ENCODE peak calls at places on chromosomes 12 and 14, in ten cellular contexts. One of them, this sample, is unnamed.

GRCh38 chr12:460301-461230 is 827 bp downstream of the B4GALNT3 start:
- DNase-seq in HFF-Myc: no peak
- DNase-seq in astrocyte of the spinal cord: no peak
- DNase-seq in choroid plexus epithelial cell: no peak
- DNase-seq in endothelial cell: peak; percentile 28
- DNase-seq in WTC11: peak; percentile 21
- DNase-seq in BJ: no peak
- DNase-seq in upper lobe of right lung: peak; percentile 74
- DNase-seq in CD4-positive, alpha-beta T cell: peak; percentile 4
- DNase-seq in foreskin fibroblast: peak; percentile 30
- DNase-seq in this sample: no peak

GRCh38 chr12:53067074-53067992 is 11.9 kb downstream of the SPRYD3 start:
- DNase-seq in HFF-Myc: no peak
- DNase-seq in astrocyte of the spinal cord: no peak
- DNase-seq in choroid plexus epithelial cell: peak; percentile 44
- DNase-seq in endothelial cell: no peak
- DNase-seq in WTC11: no peak
- DNase-seq in BJ: no peak
- DNase-seq in upper lobe of right lung: peak; percentile 34
- DNase-seq in CD4-positive, alpha-beta T cell: no peak
- DNase-seq in foreskin fibroblast: peak; percentile 51
- DNase-seq in this sample: no peak

GRCh38 chr12:128753438-128753837 is 70.3 kb downstream of the SLC15A4 start:
- DNase-seq in HFF-Myc: no peak
- DNase-seq in astrocyte of the spinal cord: no peak
- DNase-seq in choroid plexus epithelial cell: no peak
- DNase-seq in endothelial cell: no peak
- DNase-seq in WTC11: no peak
- DNase-seq in BJ: no peak
- DNase-seq in upper lobe of right lung: no peak
- DNase-seq in CD4-positive, alpha-beta T cell: no peak
- DNase-seq in foreskin fibroblast: no peak
- DNase-seq in this sample: no peak

GRCh38 chr14:101475468-101476257 is 85.6 kb upstream of the DIO3 start:
- DNase-seq in HFF-Myc: peak; percentile 4
- DNase-seq in astrocyte of the spinal cord: peak; percentile 49
- DNase-seq in choroid plexus epithelial cell: peak; percentile 88
- DNase-seq in endothelial cell: no peak
- DNase-seq in WTC11: no peak
- DNase-seq in BJ: peak; percentile 51
- DNase-seq in upper lobe of right lung: peak; percentile 65
- DNase-seq in CD4-positive, alpha-beta T cell: no peak
- DNase-seq in foreskin fibroblast: peak; percentile 62
- DNase-seq in this sample: no peak

GRCh38 chr12:43795716-43796282 is 10.3 kb downstream of the TWF1 start:
- DNase-seq in HFF-Myc: no peak
- DNase-seq in astrocyte of the spinal cord: no peak
- DNase-seq in choroid plexus epithelial cell: peak; percentile 66
- DNase-seq in endothelial cell: no peak
- DNase-seq in WTC11: no peak
- DNase-seq in BJ: no peak
- DNase-seq in upper lobe of right lung: no peak
- DNase-seq in CD4-positive, alpha-beta T cell: no peak
- DNase-seq in foreskin fibroblast: no peak
- DNase-seq in this sample: no peak

GRCh38 chr14:73463411-73463810 is 5.1 kb upstream of the NUMB start:
- DNase-seq in HFF-Myc: peak; percentile 45
- DNase-seq in astrocyte of the spinal cord: peak; percentile 81
- DNase-seq in choroid plexus epithelial cell: peak; percentile 96
- DNase-seq in endothelial cell: no peak
- DNase-seq in WTC11: no peak
- DNase-seq in BJ: peak; percentile 87
- DNase-seq in upper lobe of right lung: no peak
- DNase-seq in CD4-positive, alpha-beta T cell: no peak
- DNase-seq in foreskin fibroblast: peak; percentile 98
- DNase-seq in this sample: no peak

GRCh38 chr14:65370890-65371289 is 41.6 kb upstream of the FUT8 start:
- DNase-seq in HFF-Myc: no peak
- DNase-seq in astrocyte of the spinal cord: no peak
- DNase-seq in choroid plexus epithelial cell: no peak
- DNase-seq in endothelial cell: no peak
- DNase-seq in WTC11: no peak
- DNase-seq in BJ: no peak
- DNase-seq in upper lobe of right lung: no peak
- DNase-seq in CD4-positive, alpha-beta T cell: no peak
- DNase-seq in foreskin fibroblast: no peak
- DNase-seq in this sample: no peak

GRCh38 chr12:7935773-7936581 is at the start of gene SLC2A3:
- DNase-seq in HFF-Myc: peak; percentile 87
- DNase-seq in astrocyte of the spinal cord: peak; percentile 96
- DNase-seq in choroid plexus epithelial cell: peak; percentile 99
- DNase-seq in endothelial cell: peak; percentile 85
- DNase-seq in WTC11: peak; percentile 33
- DNase-seq in BJ: peak; percentile 62
- DNase-seq in upper lobe of right lung: no peak
- DNase-seq in CD4-positive, alpha-beta T cell: peak; percentile 72
- DNase-seq in foreskin fibroblast: peak; percentile 94
- DNase-seq in this sample: peak; percentile 40

GRCh38 chr12:120069278-120069677 is 47.3 kb downstream of the RAB35 start:
- DNase-seq in HFF-Myc: no peak
- DNase-seq in astrocyte of the spinal cord: no peak
- DNase-seq in choroid plexus epithelial cell: no peak
- DNase-seq in endothelial cell: no peak
- DNase-seq in WTC11: no peak
- DNase-seq in BJ: no peak
- DNase-seq in upper lobe of right lung: no peak
- DNase-seq in CD4-positive, alpha-beta T cell: no peak
- DNase-seq in foreskin fibroblast: no peak
- DNase-seq in this sample: no peak

GRCh38 chr12:113459981-113460380 is 11.7 kb downstream of the LHX5 start:
- DNase-seq in HFF-Myc: no peak
- DNase-seq in astrocyte of the spinal cord: no peak
- DNase-seq in choroid plexus epithelial cell: no peak
- DNase-seq in endothelial cell: no peak
- DNase-seq in WTC11: no peak
- DNase-seq in BJ: no peak
- DNase-seq in upper lobe of right lung: no peak
- DNase-seq in CD4-positive, alpha-beta T cell: no peak
- DNase-seq in foreskin fibroblast: no peak
- DNase-seq in this sample: no peak

GRCh38 chr12:65533177-65533883 is 254.8 kb downstream of the MSRB3 start:
- DNase-seq in HFF-Myc: peak; percentile 75
- DNase-seq in astrocyte of the spinal cord: peak; percentile 64
- DNase-seq in choroid plexus epithelial cell: peak; percentile 43
- DNase-seq in endothelial cell: no peak
- DNase-seq in WTC11: no peak
- DNase-seq in BJ: peak; percentile 50
- DNase-seq in upper lobe of right lung: no peak
- DNase-seq in CD4-positive, alpha-beta T cell: no peak
- DNase-seq in foreskin fibroblast: peak; percentile 54
- DNase-seq in this sample: peak; percentile 24

GRCh38 chr12:96510306-96510764 is 21.0 kb downstream of the CFAP54 start:
- DNase-seq in HFF-Myc: no peak
- DNase-seq in astrocyte of the spinal cord: no peak
- DNase-seq in choroid plexus epithelial cell: peak; percentile 57
- DNase-seq in endothelial cell: no peak
- DNase-seq in WTC11: no peak
- DNase-seq in BJ: no peak
- DNase-seq in upper lobe of right lung: no peak
- DNase-seq in CD4-positive, alpha-beta T cell: no peak
- DNase-seq in foreskin fibroblast: peak; percentile 61
- DNase-seq in this sample: no peak

GRCh38 chr14:100078997-100079561 is 13.9 kb downstream of the EVL start:
- DNase-seq in HFF-Myc: peak; percentile 44
- DNase-seq in astrocyte of the spinal cord: peak; percentile 89
- DNase-seq in choroid plexus epithelial cell: peak; percentile 93
- DNase-seq in endothelial cell: no peak
- DNase-seq in WTC11: peak; percentile 56
- DNase-seq in BJ: peak; percentile 68
- DNase-seq in upper lobe of right lung: no peak
- DNase-seq in CD4-positive, alpha-beta T cell: peak; percentile 82
- DNase-seq in foreskin fibroblast: peak; percentile 69
- DNase-seq in this sample: no peak

GRCh38 chr14:49593016-49593415 is 5.7 kb upstream of the LRR1 start:
- DNase-seq in HFF-Myc: no peak
- DNase-seq in astrocyte of the spinal cord: peak; percentile 33
- DNase-seq in choroid plexus epithelial cell: peak; percentile 75
- DNase-seq in endothelial cell: no peak
- DNase-seq in WTC11: no peak
- DNase-seq in BJ: no peak
- DNase-seq in upper lobe of right lung: no peak
- DNase-seq in CD4-positive, alpha-beta T cell: no peak
- DNase-seq in foreskin fibroblast: peak; percentile 57
- DNase-seq in this sample: no peak

DNA sequence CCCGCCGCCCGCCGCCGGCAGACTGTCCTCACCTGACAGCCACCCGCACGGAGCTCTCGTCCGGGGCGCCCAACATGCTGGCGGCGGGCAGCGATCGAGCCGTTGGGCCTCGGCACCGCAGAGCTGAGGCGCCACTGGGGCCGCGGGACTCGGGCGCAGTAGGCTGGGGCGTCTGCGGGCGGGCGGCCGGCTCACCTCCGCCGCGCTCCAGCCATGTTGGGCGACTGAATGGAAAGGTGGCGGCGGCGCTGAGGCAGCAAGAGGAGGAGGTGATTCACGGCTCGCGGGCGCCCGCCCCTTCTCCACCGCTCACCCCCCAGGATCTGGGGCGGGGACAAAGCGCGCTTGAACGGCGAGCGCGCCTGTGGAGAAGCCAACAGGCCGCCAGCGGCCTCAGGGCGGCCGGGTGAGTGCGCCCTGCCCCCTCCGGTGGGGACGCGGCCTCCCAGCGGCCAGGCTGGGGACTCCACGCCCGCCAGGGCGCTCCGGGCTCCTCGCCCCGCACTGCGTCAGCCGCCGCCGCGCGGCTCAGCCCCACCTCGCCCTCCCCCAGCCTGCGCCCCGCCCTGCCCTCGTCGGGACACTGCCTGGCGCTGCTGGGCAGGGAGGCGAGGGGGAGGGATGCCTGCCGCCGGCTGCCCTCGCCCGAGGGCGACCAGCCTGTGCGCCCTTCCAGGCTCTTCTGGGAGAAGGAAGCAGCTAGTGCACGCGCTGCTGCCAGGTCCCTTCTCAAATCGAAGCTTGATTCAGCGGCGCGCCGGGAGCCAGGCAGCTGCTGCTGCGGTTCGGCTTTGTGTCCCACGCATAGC is at the start of gene KIF21A:
- DNase-seq in HFF-Myc: peak; percentile 35
- DNase-seq in astrocyte of the spinal cord: peak; percentile 93
- DNase-seq in choroid plexus epithelial cell: peak; percentile 73
- DNase-seq in endothelial cell: peak; percentile 87
- DNase-seq in WTC11: peak; percentile 84
- DNase-seq in BJ: peak; percentile 55
- DNase-seq in upper lobe of right lung: peak; percentile 96
- DNase-seq in CD4-positive, alpha-beta T cell: peak; percentile 82
- DNase-seq in foreskin fibroblast: peak; percentile 98
- DNase-seq in this sample: peak; percentile 89
- TF ChIP-seq CTCF in HFF-Myc: peak; percentile 26
- TF ChIP-seq CTCF in astrocyte of the spinal cord: peak; percentile 31
- TF ChIP-seq CTCF in choroid plexus epithelial cell: no peak
- TF ChIP-seq CTCF in endothelial cell: peak; percentile 67
- TF ChIP-seq CTCF in WTC11: peak; percentile 36
- TF ChIP-seq CTCF in BJ: peak; percentile 39
- TF ChIP-seq CTCF in upper lobe of right lung: peak; percentile 52
- TF ChIP-seq CTCF in CD4-positive, alpha-beta T cell: peak; percentile 57
- TF ChIP-seq CTCF in foreskin fibroblast: peak; percentile 40
- TF ChIP-seq CTCF in this sample: peak; percentile 51

DNA sequence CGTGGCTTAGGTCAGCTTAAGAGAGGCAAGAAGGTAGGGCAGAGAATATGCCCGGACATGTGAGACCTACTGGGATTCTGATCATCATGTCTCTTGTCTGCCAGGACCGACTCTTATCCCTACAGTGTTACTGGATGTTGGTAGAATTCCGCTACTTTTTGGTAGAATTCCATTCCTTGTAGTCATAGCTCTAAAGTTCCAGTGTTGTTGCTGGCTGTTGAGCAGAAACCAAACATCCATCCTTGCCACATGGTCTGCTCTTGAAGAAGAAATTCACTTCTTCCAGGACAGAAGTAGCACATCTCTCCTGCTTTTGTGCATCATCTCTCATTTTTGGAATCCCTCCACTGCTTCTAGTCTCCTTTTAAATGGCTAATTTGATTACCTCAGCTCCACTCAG is 453.7 kb downstream of the RPL10L start:
- DNase-seq in HFF-Myc: no peak
- DNase-seq in astrocyte of the spinal cord: peak; percentile 2
- DNase-seq in choroid plexus epithelial cell: no peak
- DNase-seq in endothelial cell: no peak
- DNase-seq in WTC11: no peak
- DNase-seq in BJ: no peak
- DNase-seq in upper lobe of right lung: no peak
- DNase-seq in CD4-positive, alpha-beta T cell: no peak
- DNase-seq in foreskin fibroblast: peak; percentile 16
- DNase-seq in this sample: no peak
- TF ChIP-seq CTCF in HFF-Myc: no peak
- TF ChIP-seq CTCF in astrocyte of the spinal cord: no peak
- TF ChIP-seq CTCF in choroid plexus epithelial cell: no peak
- TF ChIP-seq CTCF in endothelial cell: no peak
- TF ChIP-seq CTCF in WTC11: no peak
- TF ChIP-seq CTCF in BJ: no peak
- TF ChIP-seq CTCF in upper lobe of right lung: no peak
- TF ChIP-seq CTCF in CD4-positive, alpha-beta T cell: no peak
- TF ChIP-seq CTCF in foreskin fibroblast: no peak
- TF ChIP-seq CTCF in this sample: no peak

GRCh38 chr14:24310666-24311604 is at the start of gene LTB4R:
- DNase-seq in HFF-Myc: no peak
- DNase-seq in astrocyte of the spinal cord: peak; percentile 81
- DNase-seq in choroid plexus epithelial cell: peak; percentile 86
- DNase-seq in endothelial cell: peak; percentile 78
- DNase-seq in WTC11: peak; percentile 78
- DNase-seq in BJ: no peak
- DNase-seq in upper lobe of right lung: peak; percentile 90
- DNase-seq in CD4-positive, alpha-beta T cell: peak; percentile 54
- DNase-seq in foreskin fibroblast: peak; percentile 90
- DNase-seq in this sample: no peak
- TF ChIP-seq CTCF in HFF-Myc: peak; percentile 7
- TF ChIP-seq CTCF in astrocyte of the spinal cord: peak; percentile 17
- TF ChIP-seq CTCF in choroid plexus epithelial cell: peak; percentile 9
- TF ChIP-seq CTCF in endothelial cell: peak; percentile 39
- TF ChIP-seq CTCF in WTC11: no peak
- TF ChIP-seq CTCF in BJ: peak; percentile 33
- TF ChIP-seq CTCF in upper lobe of right lung: peak; percentile 46
- TF ChIP-seq CTCF in CD4-positive, alpha-beta T cell: peak; percentile 45
- TF ChIP-seq CTCF in foreskin fibroblast: peak; percentile 16
- TF ChIP-seq CTCF in this sample: no peak

GRCh38 chr12:99619389-99620158 is 28.0 kb upstream of the GARIN6 start:
- DNase-seq in HFF-Myc: peak; percentile 0
- DNase-seq in astrocyte of the spinal cord: peak; percentile 40
- DNase-seq in choroid plexus epithelial cell: peak; percentile 12
- DNase-seq in endothelial cell: no peak
- DNase-seq in WTC11: peak; percentile 49
- DNase-seq in BJ: no peak
- DNase-seq in upper lobe of right lung: no peak
- DNase-seq in CD4-positive, alpha-beta T cell: no peak
- DNase-seq in foreskin fibroblast: no peak
- DNase-seq in this sample: peak; percentile 27

GRCh38 chr12:99618657-99619056 is 28.9 kb upstream of the GARIN6 start:
- DNase-seq in HFF-Myc: no peak
- DNase-seq in astrocyte of the spinal cord: peak; percentile 26
- DNase-seq in choroid plexus epithelial cell: no peak
- DNase-seq in endothelial cell: no peak
- DNase-seq in WTC11: no peak
- DNase-seq in BJ: no peak
- DNase-seq in upper lobe of right lung: no peak
- DNase-seq in CD4-positive, alpha-beta T cell: no peak
- DNase-seq in foreskin fibroblast: peak; percentile 0
- DNase-seq in this sample: no peak

GRCh38 chr12:99620159-99620479 is 27.4 kb upstream of the GARIN6 start:
- DNase-seq in HFF-Myc: no peak
- DNase-seq in astrocyte of the spinal cord: no peak
- DNase-seq in choroid plexus epithelial cell: no peak
- DNase-seq in endothelial cell: no peak
- DNase-seq in WTC11: no peak
- DNase-seq in BJ: no peak
- DNase-seq in upper lobe of right lung: no peak
- DNase-seq in CD4-positive, alpha-beta T cell: no peak
- DNase-seq in foreskin fibroblast: no peak
- DNase-seq in this sample: no peak
- TF ChIP-seq CTCF in HFF-Myc: no peak
- TF ChIP-seq CTCF in astrocyte of the spinal cord: no peak
- TF ChIP-seq CTCF in choroid plexus epithelial cell: no peak
- TF ChIP-seq CTCF in endothelial cell: no peak
- TF ChIP-seq CTCF in WTC11: no peak
- TF ChIP-seq CTCF in BJ: no peak
- TF ChIP-seq CTCF in upper lobe of right lung: no peak
- TF ChIP-seq CTCF in CD4-positive, alpha-beta T cell: no peak
- TF ChIP-seq CTCF in foreskin fibroblast: no peak
- TF ChIP-seq CTCF in this sample: no peak

This sample was measured in nephron progenitor cell.